ENCODE peak calls at places on chromosomes 7 and 10, in seven cellular contexts. One of them, this sample, is unnamed.

GRCh38 chr10:51642591-51642990 is 56.8 kb downstream of the CSTF2T start:
- DNase-seq in progenitor cell of endocrine pancreas: no peak
- DNase-seq in NCI-H1092: no peak
- DNase-seq in AG09309: no peak
- DNase-seq in RCC 7860: no peak
- DNase-seq in NCI-H1417 treated with DMSO at 0.1 percent for 48 hours: no peak
- DNase-seq in C1 segment of cervical spinal cord: no peak
- DNase-seq in this sample: no peak

GRCh38 chr10:26931223-26931622 is 70.5 kb upstream of the ABI1 start:
- DNase-seq in progenitor cell of endocrine pancreas: no peak
- DNase-seq in NCI-H1092: no peak
- DNase-seq in AG09309: no peak
- DNase-seq in RCC 7860: no peak
- DNase-seq in NCI-H1417 treated with DMSO at 0.1 percent for 48 hours: no peak
- DNase-seq in C1 segment of cervical spinal cord: no peak
- DNase-seq in this sample: no peak

GRCh38 chr10:132634241-132634946 is 96.8 kb downstream of the INPP5A start:
- DNase-seq in progenitor cell of endocrine pancreas: no peak
- DNase-seq in NCI-H1092: no peak
- DNase-seq in AG09309: no peak
- DNase-seq in RCC 7860: no peak
- DNase-seq in NCI-H1417 treated with DMSO at 0.1 percent for 48 hours: no peak
- DNase-seq in C1 segment of cervical spinal cord: no peak
- DNase-seq in this sample: no peak

GRCh38 chr10:11404931-11405330 is 206.5 kb downstream of the USP6NL start:
- DNase-seq in progenitor cell of endocrine pancreas: no peak
- DNase-seq in NCI-H1092: no peak
- DNase-seq in AG09309: no peak
- DNase-seq in RCC 7860: no peak
- DNase-seq in NCI-H1417 treated with DMSO at 0.1 percent for 48 hours: no peak
- DNase-seq in C1 segment of cervical spinal cord: no peak
- DNase-seq in this sample: no peak

GRCh38 chr7:34087892-34088891 is 182.9 kb downstream of the BMPER start:
- DNase-seq in progenitor cell of endocrine pancreas: peak; percentile 14
- DNase-seq in NCI-H1092: no peak
- DNase-seq in AG09309: no peak
- DNase-seq in RCC 7860: peak; percentile 73
- DNase-seq in NCI-H1417 treated with DMSO at 0.1 percent for 48 hours: no peak
- DNase-seq in C1 segment of cervical spinal cord: no peak
- DNase-seq in this sample: no peak

GRCh38 chr10:99172130-99172738 is 63.4 kb downstream of the HPSE2 start:
- DNase-seq in progenitor cell of endocrine pancreas: peak; percentile 18
- DNase-seq in NCI-H1092: no peak
- DNase-seq in AG09309: no peak
- DNase-seq in RCC 7860: no peak
- DNase-seq in NCI-H1417 treated with DMSO at 0.1 percent for 48 hours: no peak
- DNase-seq in C1 segment of cervical spinal cord: no peak
- DNase-seq in this sample: no peak

GRCh38 chr10:13056461-13057077 is 43.4 kb upstream of the OPTN start:
- DNase-seq in progenitor cell of endocrine pancreas: no peak
- DNase-seq in NCI-H1092: no peak
- DNase-seq in AG09309: no peak
- DNase-seq in RCC 7860: no peak
- DNase-seq in NCI-H1417 treated with DMSO at 0.1 percent for 48 hours: no peak
- DNase-seq in C1 segment of cervical spinal cord: no peak
- DNase-seq in this sample: no peak

GRCh38 chr10:106772957-106773356 is 391.5 kb downstream of the SORCS1 start:
- DNase-seq in progenitor cell of endocrine pancreas: no peak
- DNase-seq in NCI-H1092: no peak
- DNase-seq in AG09309: no peak
- DNase-seq in RCC 7860: no peak
- DNase-seq in NCI-H1417 treated with DMSO at 0.1 percent for 48 hours: no peak
- DNase-seq in C1 segment of cervical spinal cord: no peak
- DNase-seq in this sample: no peak

GRCh38 chr7:103660455-103661371 is 214.7 kb upstream of the SLC26A5 start:
- DNase-seq in progenitor cell of endocrine pancreas: no peak
- DNase-seq in NCI-H1092: no peak
- DNase-seq in AG09309: no peak
- DNase-seq in RCC 7860: peak; percentile 88
- DNase-seq in NCI-H1417 treated with DMSO at 0.1 percent for 48 hours: no peak
- DNase-seq in C1 segment of cervical spinal cord: no peak
- DNase-seq in this sample: peak; percentile 19

GRCh38 chr10:31582365-31583052 is 263.5 kb downstream of the ZEB1 start:
- DNase-seq in progenitor cell of endocrine pancreas: no peak
- DNase-seq in NCI-H1092: no peak
- DNase-seq in AG09309: no peak
- DNase-seq in RCC 7860: no peak
- DNase-seq in NCI-H1417 treated with DMSO at 0.1 percent for 48 hours: no peak
- DNase-seq in C1 segment of cervical spinal cord: no peak
- DNase-seq in this sample: no peak

This sample was measured in stromal cell of bone marrow.